ENCODE peak calls at places on chromosomes 5 and 9, in nine cellular contexts. O is omental fat pad, T is GM23338, C is heart right ventricle, V is cardiac fibroblast, Z is Calu3, Y is right atrium auricular region, L is mucosa of descending colon, W is hepatocyte. R is an unnamed sample.

GRCh38 chr9:99748690-99749089 is 73.0 kb upstream of the NR4A3 start:
- DNase-seq in W (no peak), L (no peak), Z (no peak), V (peak), T (no peak), Y (no peak), O (no peak), C (no peak), R (no peak)

GRCh38 chr9:124278054-124278540 is 20.3 kb downstream of the NEK6 start:
- DNase-seq in Z (no peak), Y (no peak), T (no peak), W (no peak), O (no peak), V (no peak), C (no peak), L (no peak), R (no peak)

GRCh38 chr9:19127881-19128719 is 808 bp upstream of the PLIN2 start:
- DNase-seq in O (no peak), W (no peak), C (peak), V (peak), L (peak), Z (no peak), T (peak), Y (no peak), R (peak)

GRCh38 chr5:165630211-165630866 is 2124.9 kb downstream of the MAT2B start:
- DNase-seq in L (no peak), Y (peak), C (peak), O (no peak), Z (peak), W (peak), V (peak), T (peak), R (peak)

GRCh38 chr9:2720179-2720654 is 2.9 kb downstream of the KCNV2 start:
- DNase-seq in C (no peak), W (peak), Z (no peak), O (no peak), Y (no peak), V (no peak), L (no peak), T (no peak), R (no peak)

GRCh38 chr5:78920604-78921003 is 64.5 kb downstream of the ARSB start:
- DNase-seq in V (peak), T (peak), Z (no peak), L (no peak), W (peak), O (no peak), Y (no peak), C (peak), R (no peak)

GRCh38 chr9:107486674-107487520 is 2.7 kb downstream of the KLF4 start:
- DNase-seq in O (no peak), Y (no peak), L (no peak), V (no peak), W (no peak), C (peak), T (peak), Z (no peak), R (no peak)

GRCh38 chr5:39017504-39017903 is 56.7 kb downstream of the RICTOR start:
- DNase-seq in W (no peak), L (no peak), Z (no peak), Y (no peak), T (no peak), C (no peak), V (no peak), O (no peak), R (no peak)

GRCh38 chr5:45162974-45163373 is 354.2 kb downstream of the MRPS30 start:
- DNase-seq in W (peak), Y (no peak), C (no peak), O (no peak), V (no peak), L (no peak), T (no peak), Z (no peak), R (no peak)

GRCh38 chr5:59760798-59761348 is 132.7 kb downstream of the PDE4D start:
- DNase-seq in Y (no peak), W (peak), Z (peak), T (no peak), L (no peak), C (no peak), V (peak), O (no peak), R (no peak)

GRCh38 chr9:127318651-127319167 is 54.1 kb downstream of the GARNL3 start:
- DNase-seq in C (peak), O (no peak), Z (no peak), W (peak), T (no peak), L (no peak), Y (no peak), V (peak), R (no peak)

GRCh38 chr5:150488519-150489357 is 19.2 kb upstream of the NDST1 start:
- DNase-seq in C (peak), T (no peak), Y (peak), Z (no peak), L (no peak), V (peak), W (no peak), O (no peak), R (no peak)

GRCh38 chr5:102911973-102912372 is 156.9 kb downstream of the PAM start:
- DNase-seq in Z (no peak), L (no peak), O (no peak), W (no peak), C (no peak), V (peak), T (no peak), Y (no peak), R (no peak)

GRCh38 chr9:110536802-110537201 is 42.7 kb downstream of the SVEP1 start:
- DNase-seq in O (no peak), L (no peak), Y (no peak), V (peak), T (no peak), C (no peak), Z (no peak), W (no peak), R (no peak)

GRCh38 chr9:34715639-34716215 is 5.8 kb upstream of the CCL21 start:
- DNase-seq in C (no peak), V (no peak), O (no peak), W (no peak), Y (no peak), L (no peak), T (no peak), Z (no peak), R (no peak)

GRCh38 chr5:176891331-176891958 is 7.7 kb downstream of the HK3 start:
- DNase-seq in O (no peak), T (no peak), L (no peak), W (no peak), C (no peak), V (no peak), Z (no peak), Y (no peak), R (no peak)

GRCh38 chr5:80764786-80765185 is 110.0 kb upstream of the DHFR start:
- DNase-seq in T (no peak), Y (no peak), V (no peak), L (no peak), C (no peak), O (no peak), Z (no peak), W (no peak), R (no peak)

GRCh38 chr5:5288236-5288635 is 134.2 kb upstream of the ICE1 start:
- DNase-seq in W (no peak), V (no peak), L (no peak), T (no peak), C (no peak), Z (no peak), O (no peak), Y (no peak), R (no peak)

GRCh38 chr9:132977626-132978450 is 656 bp upstream of the GFI1B start:
- DNase-seq in C (peak), Y (peak), V (peak), W (peak), L (peak), Z (peak), T (peak), O (no peak), R (peak)

GRCh38 chr5:41503321-41503720 is 7.1 kb downstream of the PLCXD3 start:
- DNase-seq in C (no peak), L (no peak), Y (no peak), T (no peak), W (no peak), V (no peak), O (no peak), Z (no peak), R (no peak)

GRCh38 chr5:78592735-78593386 is 55.7 kb downstream of the LHFPL2 start:
- DNase-seq in Y (no peak), W (no peak), C (no peak), T (no peak), L (no peak), V (peak), O (no peak), Z (no peak), R (no peak)

GRCh38 chr9:27184556-27185351 is 75.7 kb downstream of the TEK start:
- DNase-seq in Z (no peak), O (no peak), W (no peak), L (no peak), C (peak), T (no peak), Y (peak), V (peak), R (no peak)

GRCh38 chr5:139379626-139380449 is 3.3 kb downstream of the SLC23A1 start:
- DNase-seq in L (no peak), Y (no peak), C (no peak), V (no peak), T (no peak), Z (no peak), O (no peak), W (no peak), R (no peak)

GRCh38 chr5:177005619-177006264 is 837 bp downstream of the UIMC1 start:
- DNase-seq in T (peak), O (peak), Z (peak), L (peak), C (peak), W (peak), V (peak), Y (peak), R (peak)

GRCh38 chr9:131815971-131816873 is 76.3 kb upstream of the RAPGEF1 start:
- DNase-seq in L (no peak), Y (no peak), C (no peak), T (no peak), V (no peak), W (no peak), O (no peak), Z (no peak), R (no peak)

GRCh38 chr5:135891280-135891679 is 4.4 kb downstream of the IL9 start:
- DNase-seq in Y (no peak), V (no peak), Z (no peak), C (no peak), W (no peak), T (no peak), O (no peak), L (no peak), R (no peak)

GRCh38 chr5:112574566-112574965 is 155.5 kb upstream of the EPB41L4A start:
- DNase-seq in C (no peak), Z (no peak), W (no peak), T (no peak), V (no peak), L (no peak), O (no peak), Y (no peak), R (no peak)

DNA sequence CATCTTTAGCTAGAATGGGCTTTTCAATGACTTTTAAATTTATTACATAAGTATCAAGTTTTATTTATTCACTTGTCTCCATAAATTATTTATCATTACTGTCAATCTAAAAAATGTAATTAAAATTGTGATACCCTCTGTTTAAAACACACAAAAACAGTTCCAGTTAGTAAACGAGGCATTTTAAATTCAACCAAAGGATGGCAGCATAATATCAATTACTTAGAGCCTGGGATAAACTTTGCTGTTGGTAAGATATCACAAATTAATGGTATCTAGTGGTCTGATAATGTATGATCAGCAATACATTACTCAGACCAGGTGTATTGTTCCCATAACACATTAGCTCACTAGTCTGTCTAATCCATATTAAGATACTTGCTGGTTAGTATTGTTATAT is 9.6 kb upstream of the IFNE start:
- DNase-seq in Y (no peak), O (no peak), C (no peak), L (no peak), T (no peak), W (no peak), Z (no peak), V (no peak), R (no peak)
- TF ChIP-seq CTCF in Y (no peak), O (no peak), C (peak), L (no peak), T (peak), W (peak), Z (no peak), V (no peak), R (no peak)

GRCh38 chr5:73497537-73498056 is 645 bp upstream of the BTF3 start:
- DNase-seq in L (no peak), O (no peak), T (no peak), C (no peak), W (no peak), Z (no peak), Y (no peak), V (no peak), R (no peak)

GRCh38 chr5:73498057-73498992 is at the start of gene BTF3:
- DNase-seq in C (peak), Y (peak), O (peak), V (peak), Z (peak), T (peak), L (peak), W (peak), R (peak)

GRCh38 chr5:73495772-73496346 is 2.4 kb upstream of the BTF3 start:
- DNase-seq in Z (no peak), T (no peak), L (no peak), O (no peak), C (no peak), V (no peak), Y (no peak), W (peak), R (no peak)

GRCh38 chr5:73499187-73499586 is 945 bp downstream of the BTF3 start:
- DNase-seq in Z (no peak), O (no peak), W (no peak), T (no peak), L (no peak), V (peak), Y (no peak), C (no peak), R (no peak)

GRCh38 chr5:73496984-73497457 is 1.2 kb upstream of the BTF3 start:
- DNase-seq in W (peak), T (peak), L (no peak), C (no peak), V (peak), O (no peak), Y (no peak), Z (no peak), R (no peak)
- TF ChIP-seq CTCF in W (peak), T (peak), L (no peak), C (no peak), V (peak), O (no peak), Y (peak), Z (peak), R (peak)

GRCh38 chr9:98538203-98538602 is 170.5 kb downstream of the GABBR2 start:
- DNase-seq in L (no peak), W (no peak), Z (no peak), V (no peak), Y (no peak), C (no peak), O (no peak), T (peak), R (no peak)
- TF ChIP-seq CTCF in L (no peak), W (no peak), Z (no peak), V (peak), Y (no peak), C (no peak), O (no peak), T (peak), R (no peak)

GRCh38 chr9:114271556-114272510 is 51.1 kb upstream of the ORM1 start:
- DNase-seq in L (no peak), C (peak), V (peak), Z (peak), O (no peak), W (no peak), Y (no peak), T (peak), R (peak)
- TF ChIP-seq CTCF in L (no peak), C (peak), V (peak), Z (no peak), O (no peak), W (peak), Y (peak), T (peak), R (peak)

GRCh38 chr9:128420651-128421473 is at the start of gene CERCAM:
- DNase-seq in V (peak), Y (no peak), O (no peak), T (peak), W (peak), L (peak), C (peak), Z (peak), R (peak)
- TF ChIP-seq CTCF in V (no peak), Y (no peak), O (no peak), T (no peak), W (peak), L (no peak), C (no peak), Z (no peak), R (no peak)

R was measured in endothelial cell.